ENCODE peak calls at places on chromosomes 7 and 10, in ten cellular contexts. O is amniotic stem cell; U is T47D; Y is mammary epithelial cell; N is stimulated activated CD4-positive, alpha-beta T cell treated with anti-CD3 and anti-CD28 coated beads, Interleukin-1b, Interleukin-23, amount 100 ng/mL, for 48 hours; P is mesendoderm; D is NCI-H187; Z is GM19239; W is HuH-7; S is ACHN. F is an unnamed sample.
A peak's percentile ranks its signal among the peaks of the same experiment; 100 is the strongest.

GRCh38 chr7:6167004-6167551 is 105.3 kb downstream of the CYTH3 start:
- DNase-seq in O (no peak), U (no peak), Y (no peak), N (no peak), P (no peak), D (peak; percentile 11), Z (no peak), W (no peak), S (no peak), F (no peak)

GRCh38 chr10:116212756-116213155 is 60.2 kb downstream of the GFRA1 start:
- DNase-seq in O (no peak), U (no peak), Y (no peak), N (no peak), P (no peak), D (no peak), Z (no peak), W (no peak), S (no peak), F (no peak)

GRCh38 chr10:86871563-86872183 is 85.7 kb downstream of the MMRN2 start:
- DNase-seq in O (no peak), U (peak; percentile 72), Y (no peak), N (no peak), P (peak; percentile 95), D (no peak), Z (no peak), W (no peak), S (peak; percentile 62), F (no peak)

GRCh38 chr7:17369686-17370426 is 71.4 kb downstream of the AHR start:
- DNase-seq in O (peak; percentile 54), U (peak; percentile 32), Y (peak; percentile 86), N (no peak), P (no peak), D (no peak), Z (no peak), W (peak; percentile 46), S (peak; percentile 27), F (no peak)

GRCh38 chr10:59865101-59865500 is 41.3 kb downstream of the CCDC6 start:
- DNase-seq in O (no peak), U (peak; percentile 78), Y (peak; percentile 70), N (no peak), P (peak; percentile 86), D (no peak), Z (no peak), W (no peak), S (peak; percentile 49), F (no peak)

GRCh38 chr7:73517241-73517995 is 4.7 kb downstream of the BAZ1B start:
- DNase-seq in O (no peak), U (no peak), Y (no peak), N (no peak), P (peak; percentile 54), D (no peak), Z (no peak), W (no peak), S (no peak), F (no peak)

GRCh38 chr10:80422221-80422536 is 13.8 kb downstream of the PRXL2A start:
- DNase-seq in O (no peak), U (no peak), Y (no peak), N (no peak), P (no peak), D (no peak), Z (no peak), W (no peak), S (no peak), F (no peak)

GRCh38 chr10:125817318-125817946 is 5.6 kb downstream of the UROS start:
- DNase-seq in O (no peak), U (no peak), Y (no peak), N (no peak), P (no peak), D (no peak), Z (no peak), W (no peak), S (no peak), F (no peak)

GRCh38 chr7:8532116-8532515 is 98.7 kb downstream of the NXPH1 start:
- DNase-seq in O (no peak), U (no peak), Y (no peak), N (no peak), P (no peak), D (no peak), Z (no peak), W (no peak), S (no peak), F (no peak)

GRCh38 chr7:46654546-46655443 is 733.7 kb upstream of the IGFBP3 start:
- DNase-seq in O (no peak), U (no peak), Y (peak; percentile 86), N (no peak), P (no peak), D (no peak), Z (no peak), W (no peak), S (peak; percentile 18), F (no peak)

GRCh38 chr7:66427956-66428355 is 200.7 kb upstream of the KCTD7 start:
- DNase-seq in O (no peak), U (no peak), Y (no peak), N (no peak), P (no peak), D (no peak), Z (no peak), W (no peak), S (no peak), F (no peak)

GRCh38 chr10:90308223-90308622 is 549.6 kb downstream of the HTR7 start:
- DNase-seq in O (no peak), U (no peak), Y (no peak), N (no peak), P (no peak), D (no peak), Z (no peak), W (no peak), S (no peak), F (no peak)

GRCh38 chr7:85041599-85042216 is 145.1 kb downstream of the SEMA3D start:
- DNase-seq in O (peak; percentile 39), U (peak; percentile 89), Y (peak; percentile 58), N (peak; percentile 17), P (peak; percentile 70), D (peak; percentile 55), Z (peak; percentile 0), W (peak; percentile 17), S (peak; percentile 75), F (peak; percentile 72)

GRCh38 chr10:70914316-70914864 is 26.0 kb upstream of the PCBD1 start:
- DNase-seq in O (no peak), U (no peak), Y (no peak), N (no peak), P (no peak), D (no peak), Z (no peak), W (no peak), S (no peak), F (no peak)

GRCh38 chr7:134276951-134277350 is 39.8 kb downstream of the SLC35B4 start:
- DNase-seq in O (no peak), U (no peak), Y (no peak), N (no peak), P (no peak), D (no peak), Z (no peak), W (no peak), S (no peak), F (no peak)

GRCh38 chr7:103547451-103548284 is 101.7 kb upstream of the SLC26A5 start:
- DNase-seq in O (no peak), U (no peak), Y (no peak), N (no peak), P (no peak), D (no peak), Z (no peak), W (no peak), S (no peak), F (no peak)

GRCh38 chr10:86958109-86958830 is at the start of gene SNCG:
- DNase-seq in O (no peak), U (peak; percentile 85), Y (no peak), N (no peak), P (no peak), D (no peak), Z (no peak), W (no peak), S (no peak), F (no peak)

GRCh38 chr10:45001382-45002148 is 842 bp downstream of the ZNF22 start:
- DNase-seq in O (no peak), U (peak; percentile 65), Y (peak; percentile 78), N (peak; percentile 61), P (peak; percentile 69), D (no peak), Z (peak; percentile 77), W (peak; percentile 59), S (peak; percentile 56), F (peak; percentile 86)

GRCh38 chr7:129607471-129608120 is 3.9 kb upstream of the NRF1 start:
- DNase-seq in O (no peak), U (peak; percentile 39), Y (peak; percentile 36), N (peak; percentile 41), P (peak; percentile 81), D (no peak), Z (no peak), W (peak; percentile 90), S (peak; percentile 70), F (peak; percentile 41)